ENCODE peak calls at places on chromosomes 13 and 19, in seven cellular contexts. W is breast epithelium, R is colonic mucosa, Z is heart right ventricle, Y is tibial artery, E is uterus, I is testis. H is an unnamed sample.
A peak's percentile ranks its signal among the peaks of the same experiment; 100 is the strongest.

GRCh38 chr13:92537485-92537884 is 689.1 kb upstream of the GPC6 start:
- DNase-seq in W (no peak), I (no peak), R (no peak), E (no peak), Z (no peak), Y (no peak), H (no peak)

GRCh38 chr19:2455481-2456300 is 1.1 kb downstream of the LMNB2 start:
- DNase-seq in R (peak; percentile 59), Z (peak; percentile 29), I (peak; percentile 31), W (no peak), E (peak; percentile 42), Y (no peak), H (peak; percentile 23)

GRCh38 chr13:54226866-54227265 is 1198.3 kb downstream of the OLFM4 start:
- DNase-seq in E (no peak), W (no peak), Y (no peak), R (no peak), Z (no peak), I (no peak), H (no peak)

GRCh38 chr13:85040176-85040660 is 759.0 kb downstream of the SLITRK6 start:
- DNase-seq in R (no peak), E (no peak), Y (no peak), W (no peak), Z (no peak), I (no peak), H (no peak)

GRCh38 chr19:42191855-42192254 is 25.6 kb downstream of the DEDD2 start:
- DNase-seq in Y (no peak), Z (no peak), W (no peak), E (no peak), R (peak; percentile 90), I (no peak), H (no peak)

GRCh38 chr19:29855087-29855486 is 43.3 kb downstream of the CCNE1 start:
- DNase-seq in E (no peak), I (no peak), W (no peak), R (no peak), Z (no peak), Y (no peak), H (no peak)

GRCh38 chr19:5358173-5358800 is 17.7 kb upstream of the PTPRS start:
- DNase-seq in W (no peak), Y (no peak), I (peak; percentile 34), R (no peak), Z (no peak), E (no peak), H (no peak)

GRCh38 chr19:53903055-53903680 is 5.9 kb upstream of the CACNG7 start:
- DNase-seq in Z (peak; percentile 26), I (peak; percentile 45), E (no peak), W (no peak), R (peak; percentile 37), Y (no peak), H (peak; percentile 36)

GRCh38 chr13:24713022-24713421 is 32.8 kb downstream of the ATP12A start:
- DNase-seq in I (no peak), W (no peak), E (no peak), Z (peak; percentile 44), R (no peak), Y (no peak), H (no peak)

GRCh38 chr13:113299951-113300350 is 2.9 kb downstream of the LAMP1 start:
- DNase-seq in W (no peak), E (no peak), R (no peak), Y (no peak), I (no peak), Z (no peak), H (no peak)

GRCh38 chr13:57632276-57633140 is 964 bp downstream of the PCDH17 start:
- DNase-seq in I (peak; percentile 31), E (no peak), Y (peak; percentile 63), R (no peak), W (no peak), Z (peak; percentile 7), H (no peak)

GRCh38 chr19:18006895-18007604 is 920 bp upstream of the ARRDC2 start:
- DNase-seq in Z (peak; percentile 82), I (peak; percentile 92), R (peak; percentile 87), E (peak; percentile 81), W (peak; percentile 71), Y (peak; percentile 91), H (peak; percentile 75)

GRCh38 chr19:56097776-56098175 is 23.3 kb downstream of the ZNF787 start:
- DNase-seq in E (no peak), I (no peak), Y (no peak), Z (no peak), R (no peak), W (no peak), H (no peak)

GRCh38 chr19:5536337-5536894 is 31.3 kb downstream of the TINCR start:
- DNase-seq in I (peak; percentile 68), W (no peak), Y (no peak), E (peak; percentile 20), Z (peak; percentile 76), R (no peak), H (no peak)

GRCh38 chr19:28737021-28737525 is 475.9 kb downstream of the UQCRFS1 start:
- DNase-seq in Y (no peak), E (no peak), W (no peak), Z (no peak), I (no peak), R (no peak), H (no peak)

GRCh38 chr13:39909634-39910033 is 254.2 kb downstream of the COG6 start:
- DNase-seq in R (no peak), Y (no peak), W (no peak), I (no peak), E (no peak), Z (no peak), H (no peak)

GRCh38 chr13:51632643-51633357 is 48.5 kb downstream of the WDFY2 start:
- DNase-seq in Z (no peak), I (peak; percentile 81), R (no peak), E (no peak), Y (no peak), W (peak; percentile 34), H (no peak)

GRCh38 chr19:7830823-7831222 is 805 bp downstream of the EVI5L start:
- DNase-seq in E (no peak), Z (no peak), W (no peak), R (no peak), Y (no peak), I (no peak), H (no peak)

GRCh38 chr19:10961073-10961762 is 388 bp downstream of the SMARCA4 start:
- DNase-seq in W (peak; percentile 25), Z (peak; percentile 33), I (peak; percentile 53), R (peak; percentile 43), E (no peak), Y (no peak), H (no peak)

GRCh38 chr13:50577806-50578205 is 265.7 kb downstream of the DLEU7 start:
- DNase-seq in E (no peak), Z (no peak), R (no peak), Y (no peak), I (no peak), W (no peak), H (no peak)

GRCh38 chr13:50576156-50576555 is 267.3 kb downstream of the DLEU7 start:
- DNase-seq in Y (no peak), Z (no peak), I (no peak), W (no peak), E (no peak), R (peak; percentile 80), H (no peak)

GRCh38 chr13:50584856-50585580 is 258.5 kb downstream of the DLEU7 start:
- DNase-seq in E (no peak), R (no peak), Z (no peak), Y (no peak), W (no peak), I (no peak), H (no peak)

GRCh38 chr13:50581586-50582196 is 261.8 kb downstream of the DLEU7 start:
- DNase-seq in Z (no peak), R (no peak), I (no peak), E (no peak), W (no peak), Y (no peak), H (no peak)

GRCh38 chr13:50580684-50581305 is 262.7 kb downstream of the DLEU7 start:
- DNase-seq in Z (peak; percentile 40), Y (no peak), R (no peak), I (no peak), E (no peak), W (no peak), H (no peak)
- TF ChIP-seq CTCF in Z (peak; percentile 25), Y (no peak), R (no peak), I (no peak), E (no peak), W (no peak), H (no peak)

DNA sequence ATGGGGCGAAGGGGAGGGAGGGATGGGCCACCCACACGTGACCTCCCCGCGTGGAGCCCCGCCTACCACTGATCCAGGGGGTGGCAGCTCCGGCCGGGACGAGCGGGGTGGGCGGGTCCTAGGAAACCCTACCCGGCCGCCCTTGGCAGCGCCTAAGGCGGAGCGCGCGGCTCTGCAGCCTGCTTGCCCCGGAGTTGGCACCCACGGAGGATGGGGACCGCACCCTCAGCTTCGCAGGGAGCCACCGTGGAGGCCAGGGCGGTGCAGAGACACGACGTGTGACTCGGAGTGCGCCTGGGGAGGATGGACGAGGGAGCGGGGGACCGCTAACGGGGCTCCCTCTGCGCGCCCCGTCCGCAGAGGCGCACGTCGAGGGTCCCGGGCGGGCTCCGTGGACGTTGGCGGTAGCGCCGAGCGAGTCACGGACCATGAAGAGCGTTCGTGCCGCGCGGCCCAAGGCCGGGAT is at the start of gene RGS9BP:
- DNase-seq in Z (peak; percentile 85), Y (peak; percentile 90), W (peak; percentile 58), E (peak; percentile 73), I (peak; percentile 79), R (peak; percentile 86), H (peak; percentile 48)
- H3K27ac ChIP-seq in Z (no peak within 1 kb of the TSS), Y (peak within 1 kb of the TSS; percentile 80), W (peak within 1 kb of the TSS; percentile 75), E (peak within 1 kb of the TSS; percentile 74), I (peak within 1 kb of the TSS; percentile 73), R (peak within 1 kb of the TSS; percentile 72), H (no peak within 1 kb of the TSS)

GRCh38 chr13:108093616-108094015 is 121.7 kb downstream of the LIG4 start:
- DNase-seq in W (no peak), R (no peak), Z (no peak), Y (no peak), E (no peak), I (no peak), H (no peak)
- H3K27me3 ChIP-seq in W (no peaks in the 10 kb centered on the region), R (no peaks in the 10 kb centered on the region), Z (no peaks in the 10 kb centered on the region), Y (no peaks in the 10 kb centered on the region), E (no peaks in the 10 kb centered on the region), I (no peaks in the 10 kb centered on the region), H (no peaks in the 10 kb centered on the region)

DNA sequence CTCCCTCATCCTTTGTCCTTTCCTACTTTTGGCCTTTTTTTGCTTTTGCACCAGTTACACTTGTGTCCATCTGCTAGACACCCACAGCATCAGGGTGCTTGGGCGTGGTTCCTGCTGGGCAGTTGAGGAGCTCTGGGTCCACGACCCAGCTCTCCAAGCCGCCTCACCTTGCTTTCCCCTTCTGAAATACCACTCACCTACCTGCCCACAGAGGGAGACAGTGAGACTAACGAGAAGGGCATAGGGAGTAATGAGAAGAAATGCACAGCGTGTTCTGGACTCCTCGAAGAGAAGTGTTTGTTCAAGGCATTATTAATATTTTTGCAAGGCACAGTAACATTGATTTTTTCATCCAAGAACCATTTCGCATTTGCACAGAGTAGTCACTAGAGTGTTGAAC is 92.9 kb downstream of the DNAJC15 start:
- DNase-seq in Z (no peak), E (no peak), I (no peak), R (no peak), Y (no peak), W (no peak), H (no peak)
- TF ChIP-seq CTCF in Z (no peak), E (no peak), I (no peak), R (no peak), Y (no peak), W (no peak), H (no peak)

GRCh38 chr19:19366691-19367396 is 38.6 kb upstream of the GATAD2A start:
- DNase-seq in I (peak; percentile 70), Y (peak; percentile 80), R (peak; percentile 81), E (peak; percentile 53), W (peak; percentile 70), Z (peak; percentile 54), H (peak; percentile 66)
- H3K27ac ChIP-seq in I (no peak overlapping the region), Y (no peak overlapping the region), R (peak overlapping the region; percentile 59), E (no peak overlapping the region), W (peak overlapping the region; percentile 36), Z (no peak overlapping the region), H (no peak overlapping the region)

GRCh38 chr13:112107289-112107688 is 40.3 kb downstream of the SOX1 start:
- DNase-seq in Z (no peak), R (no peak), I (no peak), E (no peak), Y (no peak), W (no peak), H (no peak)
- H3K27me3 ChIP-seq in Z (peaks cover 85% of the 10 kb centered on the region), R (peaks cover 53% of the 10 kb centered on the region), I (no peaks in the 10 kb centered on the region), E (no peaks in the 10 kb centered on the region), Y (peaks cover 69% of the 10 kb centered on the region), W (peaks cover 10% of the 10 kb centered on the region), H (peaks cover 51% of the 10 kb centered on the region)